ENCODE peak calls at places on chromosomes 7 and 10, in four cellular contexts. One of them, this sample, is unnamed.

GRCh38 chr7:92653136-92653535 is 62.9 kb upstream of the FAM133B start:
- DNase-seq in CD8-positive, alpha-beta T cell: no peak
- DNase-seq in ELR: no peak
- DNase-seq in MCF 10A: no peak
- DNase-seq in this sample: no peak

GRCh38 chr7:81161459-81162075 is 242.7 kb upstream of the SEMA3C start:
- DNase-seq in ELR: peak; percentile 88
- DNase-seq in MCF 10A: peak; percentile 96
- DNase-seq in CD8-positive, alpha-beta T cell: no peak
- DNase-seq in this sample: peak; percentile 79

GRCh38 chr7:18974803-18975202 is 142.6 kb downstream of the TWIST1 start:
- DNase-seq in ELR: peak; percentile 92
- DNase-seq in CD8-positive, alpha-beta T cell: no peak
- DNase-seq in MCF 10A: peak; percentile 91
- DNase-seq in this sample: peak; percentile 44

GRCh38 chr7:124171068-124171467 is 138.2 kb upstream of the TMEM229A start:
- DNase-seq in CD8-positive, alpha-beta T cell: no peak
- DNase-seq in ELR: peak; percentile 9
- DNase-seq in MCF 10A: peak; percentile 63
- DNase-seq in this sample: no peak

GRCh38 chr7:34734786-34735185 is 76.8 kb downstream of the NPSR1 start:
- DNase-seq in ELR: no peak
- DNase-seq in CD8-positive, alpha-beta T cell: no peak
- DNase-seq in MCF 10A: no peak
- DNase-seq in this sample: no peak

GRCh38 chr10:45501791-45502190 is 127.8 kb downstream of the ALOX5 start:
- DNase-seq in ELR: no peak
- DNase-seq in MCF 10A: no peak
- DNase-seq in CD8-positive, alpha-beta T cell: no peak
- DNase-seq in this sample: no peak

GRCh38 chr10:118974951-118975350 is 54.6 kb upstream of the NANOS1 start:
- DNase-seq in ELR: no peak
- DNase-seq in CD8-positive, alpha-beta T cell: no peak
- DNase-seq in MCF 10A: no peak
- DNase-seq in this sample: no peak

GRCh38 chr7:104979167-104979841 is 34.7 kb upstream of the KMT2E start:
- DNase-seq in MCF 10A: no peak
- DNase-seq in CD8-positive, alpha-beta T cell: no peak
- DNase-seq in ELR: peak; percentile 52
- DNase-seq in this sample: peak; percentile 72

GRCh38 chr10:17992266-17992665 is 40.5 kb downstream of the SLC39A12 start:
- DNase-seq in ELR: no peak
- DNase-seq in MCF 10A: no peak
- DNase-seq in CD8-positive, alpha-beta T cell: no peak
- DNase-seq in this sample: no peak

GRCh38 chr7:27196287-27196739 is 3.6 kb downstream of the HOXA13 start:
- DNase-seq in MCF 10A: peak; percentile 74
- DNase-seq in CD8-positive, alpha-beta T cell: peak; percentile 77
- DNase-seq in ELR: peak; percentile 88
- DNase-seq in this sample: no peak

This sample was measured in osteoblast.